ENCODE peak calls at places on chromosome 19, in six cellular contexts. One of them, this sample, is unnamed.

GRCh38 chr19:32458500-32459123 is 53.0 kb downstream of the DPY19L3 start:
- DNase-seq in dorsolateral prefrontal cortex: no peak
- DNase-seq in BJ: no peak
- DNase-seq in brain microvascular endothelial cell: peak; percentile 5
- DNase-seq in tibial nerve: no peak
- DNase-seq in fibroblast of pulmonary artery: peak; percentile 27
- DNase-seq in this sample: no peak

GRCh38 chr19:31519216-31519615 is 170.0 kb upstream of the TSHZ3 start:
- DNase-seq in dorsolateral prefrontal cortex: no peak
- DNase-seq in BJ: no peak
- DNase-seq in brain microvascular endothelial cell: no peak
- DNase-seq in tibial nerve: no peak
- DNase-seq in fibroblast of pulmonary artery: no peak
- DNase-seq in this sample: peak; percentile 6

GRCh38 chr19:46392252-46392801 is 21.0 kb downstream of the CCDC8 start:
- DNase-seq in dorsolateral prefrontal cortex: no peak
- DNase-seq in BJ: peak; percentile 18
- DNase-seq in brain microvascular endothelial cell: peak; percentile 25
- DNase-seq in tibial nerve: no peak
- DNase-seq in fibroblast of pulmonary artery: peak; percentile 75
- DNase-seq in this sample: no peak

GRCh38 chr19:49261602-49262001 is 63.4 kb downstream of the SLC6A16 start:
- DNase-seq in dorsolateral prefrontal cortex: no peak
- DNase-seq in BJ: no peak
- DNase-seq in brain microvascular endothelial cell: no peak
- DNase-seq in tibial nerve: no peak
- DNase-seq in fibroblast of pulmonary artery: peak; percentile 18
- DNase-seq in this sample: no peak

GRCh38 chr19:38793186-38793585 is 4.2 kb downstream of the LGALS7B start:
- DNase-seq in dorsolateral prefrontal cortex: no peak
- DNase-seq in BJ: no peak
- DNase-seq in brain microvascular endothelial cell: peak; percentile 24
- DNase-seq in tibial nerve: no peak
- DNase-seq in fibroblast of pulmonary artery: peak; percentile 45
- DNase-seq in this sample: no peak

GRCh38 chr19:36564391-36564790 is 8.7 kb downstream of the ZNF529 start:
- DNase-seq in dorsolateral prefrontal cortex: no peak
- DNase-seq in BJ: no peak
- DNase-seq in brain microvascular endothelial cell: no peak
- DNase-seq in tibial nerve: no peak
- DNase-seq in fibroblast of pulmonary artery: no peak
- DNase-seq in this sample: no peak

GRCh38 chr19:43574424-43575155 is 737 bp downstream of the XRCC1 start:
- DNase-seq in dorsolateral prefrontal cortex: no peak
- DNase-seq in BJ: no peak
- DNase-seq in brain microvascular endothelial cell: peak; percentile 22
- DNase-seq in tibial nerve: no peak
- DNase-seq in fibroblast of pulmonary artery: no peak
- DNase-seq in this sample: no peak

GRCh38 chr19:41691268-41691970 is 3.3 kb upstream of the CEACAM7 start:
- DNase-seq in dorsolateral prefrontal cortex: no peak
- DNase-seq in BJ: no peak
- DNase-seq in brain microvascular endothelial cell: no peak
- DNase-seq in tibial nerve: no peak
- DNase-seq in fibroblast of pulmonary artery: peak; percentile 14
- DNase-seq in this sample: no peak

GRCh38 chr19:5563941-5564612 is 3.7 kb downstream of the TINCR start:
- DNase-seq in dorsolateral prefrontal cortex: no peak
- DNase-seq in BJ: peak; percentile 23
- DNase-seq in brain microvascular endothelial cell: peak; percentile 23
- DNase-seq in tibial nerve: no peak
- DNase-seq in fibroblast of pulmonary artery: peak; percentile 23
- DNase-seq in this sample: no peak

GRCh38 chr19:57171551-57172081 is 4.3 kb upstream of the DUXA start:
- DNase-seq in dorsolateral prefrontal cortex: peak; percentile 44
- DNase-seq in BJ: no peak
- DNase-seq in brain microvascular endothelial cell: peak; percentile 28
- DNase-seq in tibial nerve: peak; percentile 15
- DNase-seq in fibroblast of pulmonary artery: peak; percentile 35
- DNase-seq in this sample: no peak

GRCh38 chr19:30342901-30343300 is 29.3 kb upstream of the ZNF536 start:
- DNase-seq in dorsolateral prefrontal cortex: no peak
- DNase-seq in BJ: no peak
- DNase-seq in brain microvascular endothelial cell: no peak
- DNase-seq in tibial nerve: no peak
- DNase-seq in fibroblast of pulmonary artery: no peak
- DNase-seq in this sample: no peak

GRCh38 chr19:54114340-54114826 is 1.1 kb downstream of the TFPT start:
- DNase-seq in dorsolateral prefrontal cortex: peak; percentile 58
- DNase-seq in BJ: no peak
- DNase-seq in brain microvascular endothelial cell: peak; percentile 36
- DNase-seq in tibial nerve: no peak
- DNase-seq in fibroblast of pulmonary artery: peak; percentile 42
- DNase-seq in this sample: no peak

GRCh38 chr19:4720037-4720700 is 3.5 kb downstream of the DPP9 start:
- DNase-seq in dorsolateral prefrontal cortex: no peak
- DNase-seq in BJ: no peak
- DNase-seq in brain microvascular endothelial cell: no peak
- DNase-seq in tibial nerve: no peak
- DNase-seq in fibroblast of pulmonary artery: no peak
- DNase-seq in this sample: no peak

GRCh38 chr19:2089001-2089711 is 7.0 kb downstream of the MOB3A start:
- DNase-seq in dorsolateral prefrontal cortex: no peak
- DNase-seq in BJ: no peak
- DNase-seq in brain microvascular endothelial cell: peak; percentile 49
- DNase-seq in tibial nerve: no peak
- DNase-seq in fibroblast of pulmonary artery: peak; percentile 24
- DNase-seq in this sample: no peak

GRCh38 chr19:17841810-17842662 is 5.7 kb downstream of the JAK3 start:
- DNase-seq in dorsolateral prefrontal cortex: peak; percentile 75
- DNase-seq in BJ: no peak
- DNase-seq in brain microvascular endothelial cell: peak; percentile 84
- DNase-seq in tibial nerve: peak; percentile 80
- DNase-seq in fibroblast of pulmonary artery: peak; percentile 89
- DNase-seq in this sample: peak; percentile 93

GRCh38 chr19:44943801-44944249 is 1.8 kb downstream of the APOC4 start:
- DNase-seq in dorsolateral prefrontal cortex: peak; percentile 60
- DNase-seq in BJ: no peak
- DNase-seq in brain microvascular endothelial cell: no peak
- DNase-seq in tibial nerve: peak; percentile 41
- DNase-seq in fibroblast of pulmonary artery: no peak
- DNase-seq in this sample: no peak

GRCh38 chr19:14814982-14815381 is 20.0 kb downstream of the OR7A5 start:
- DNase-seq in dorsolateral prefrontal cortex: no peak
- DNase-seq in BJ: no peak
- DNase-seq in brain microvascular endothelial cell: no peak
- DNase-seq in tibial nerve: no peak
- DNase-seq in fibroblast of pulmonary artery: no peak
- DNase-seq in this sample: no peak

GRCh38 chr19:7497292-7497691 is 8.5 kb upstream of the PEX11G start:
- DNase-seq in dorsolateral prefrontal cortex: no peak
- DNase-seq in BJ: no peak
- DNase-seq in brain microvascular endothelial cell: no peak
- DNase-seq in tibial nerve: no peak
- DNase-seq in fibroblast of pulmonary artery: no peak
- DNase-seq in this sample: no peak
- TF ChIP-seq CTCF in dorsolateral prefrontal cortex: peak; percentile 24
- TF ChIP-seq CTCF in BJ: peak; percentile 55
- TF ChIP-seq CTCF in brain microvascular endothelial cell: peak; percentile 68
- TF ChIP-seq CTCF in tibial nerve: no peak
- TF ChIP-seq CTCF in fibroblast of pulmonary artery: peak; percentile 52
- TF ChIP-seq CTCF in this sample: peak; percentile 47

GRCh38 chr19:55410168-55410567 is 2.6 kb upstream of the UBE2S start:
- DNase-seq in dorsolateral prefrontal cortex: no peak
- DNase-seq in BJ: no peak
- DNase-seq in brain microvascular endothelial cell: no peak
- DNase-seq in tibial nerve: no peak
- DNase-seq in fibroblast of pulmonary artery: no peak
- DNase-seq in this sample: no peak
- TF ChIP-seq CTCF in dorsolateral prefrontal cortex: no peak
- TF ChIP-seq CTCF in BJ: no peak
- TF ChIP-seq CTCF in brain microvascular endothelial cell: no peak
- TF ChIP-seq CTCF in tibial nerve: no peak
- TF ChIP-seq CTCF in fibroblast of pulmonary artery: no peak
- TF ChIP-seq CTCF in this sample: no peak

GRCh38 chr19:50328257-50329145 is 676 bp downstream of the KCNC3 start:
- DNase-seq in dorsolateral prefrontal cortex: no peak
- DNase-seq in BJ: no peak
- DNase-seq in brain microvascular endothelial cell: no peak
- DNase-seq in tibial nerve: no peak
- DNase-seq in fibroblast of pulmonary artery: no peak
- DNase-seq in this sample: no peak
- TF ChIP-seq CTCF in dorsolateral prefrontal cortex: no peak
- TF ChIP-seq CTCF in BJ: no peak
- TF ChIP-seq CTCF in brain microvascular endothelial cell: peak; percentile 12
- TF ChIP-seq CTCF in tibial nerve: no peak
- TF ChIP-seq CTCF in fibroblast of pulmonary artery: no peak
- TF ChIP-seq CTCF in this sample: peak; percentile 4

GRCh38 chr19:11693505-11694499 is 44.9 kb downstream of the ZNF823 start:
- DNase-seq in dorsolateral prefrontal cortex: no peak
- DNase-seq in BJ: peak; percentile 49
- DNase-seq in brain microvascular endothelial cell: peak; percentile 73
- DNase-seq in tibial nerve: no peak
- DNase-seq in fibroblast of pulmonary artery: peak; percentile 59
- DNase-seq in this sample: no peak
- TF ChIP-seq CTCF in dorsolateral prefrontal cortex: no peak
- TF ChIP-seq CTCF in BJ: no peak
- TF ChIP-seq CTCF in brain microvascular endothelial cell: no peak
- TF ChIP-seq CTCF in tibial nerve: no peak
- TF ChIP-seq CTCF in fibroblast of pulmonary artery: no peak
- TF ChIP-seq CTCF in this sample: peak; percentile 15